ENCODE peak calls at places on chromosomes 4 and X, in five cellular contexts. One of them, this sample, is unnamed.

GRCh38 chr4:4641661-4642180 is 99.9 kb upstream of the STX18 start:
- DNase-seq in KG1: no peak
- DNase-seq in HS-5: no peak
- DNase-seq in foreskin fibroblast: no peak
- DNase-seq in transverse colon: no peak
- DNase-seq in this sample: no peak

GRCh38 chr4:126748736-126749135 is 884.0 kb upstream of the INTU start:
- DNase-seq in KG1: no peak
- DNase-seq in HS-5: no peak
- DNase-seq in foreskin fibroblast: peak; percentile 60
- DNase-seq in transverse colon: no peak
- DNase-seq in this sample: no peak

GRCh38 chrX:151183912-151184565 is 7.7 kb downstream of the GPR50 start:
- DNase-seq in KG1: no peak
- DNase-seq in HS-5: no peak
- DNase-seq in foreskin fibroblast: no peak
- DNase-seq in transverse colon: no peak
- DNase-seq in this sample: no peak

GRCh38 chrX:120512627-120513026 is 43.5 kb upstream of the LAMP2 start:
- DNase-seq in KG1: no peak
- DNase-seq in HS-5: no peak
- DNase-seq in foreskin fibroblast: no peak
- DNase-seq in transverse colon: no peak
- DNase-seq in this sample: no peak

GRCh38 chr4:88359558-88359957 is 19.1 kb upstream of the HERC6 start:
- DNase-seq in KG1: no peak
- DNase-seq in HS-5: no peak
- DNase-seq in foreskin fibroblast: no peak
- DNase-seq in transverse colon: no peak
- DNase-seq in this sample: no peak

GRCh38 chr4:172897046-172897445 is 271.6 kb upstream of the GALNT7 start:
- DNase-seq in KG1: no peak
- DNase-seq in HS-5: no peak
- DNase-seq in foreskin fibroblast: no peak
- DNase-seq in transverse colon: no peak
- DNase-seq in this sample: no peak

GRCh38 chr4:177546745-177547144 is 104.5 kb upstream of the AGA start:
- DNase-seq in KG1: no peak
- DNase-seq in HS-5: no peak
- DNase-seq in foreskin fibroblast: peak; percentile 10
- DNase-seq in transverse colon: no peak
- DNase-seq in this sample: no peak

GRCh38 chrX:123833387-123833786 is 26.5 kb upstream of the XIAP start:
- DNase-seq in KG1: peak; percentile 15
- DNase-seq in HS-5: no peak
- DNase-seq in foreskin fibroblast: peak; percentile 62
- DNase-seq in transverse colon: peak; percentile 76
- DNase-seq in this sample: peak; percentile 55

GRCh38 chr4:54566608-54567007 is 91.1 kb upstream of the KIT start:
- DNase-seq in KG1: no peak
- DNase-seq in HS-5: no peak
- DNase-seq in foreskin fibroblast: no peak
- DNase-seq in transverse colon: peak; percentile 33
- DNase-seq in this sample: no peak

GRCh38 chrX:9338986-9339385 is 125.9 kb upstream of the TBL1X start:
- DNase-seq in KG1: no peak
- DNase-seq in HS-5: no peak
- DNase-seq in foreskin fibroblast: no peak
- DNase-seq in transverse colon: no peak
- DNase-seq in this sample: no peak

GRCh38 chrX:2487366-2487765 is 13.4 kb downstream of the DHRSX start:
- DNase-seq in KG1: no peak
- DNase-seq in HS-5: no peak
- DNase-seq in foreskin fibroblast: no peak
- DNase-seq in transverse colon: no peak
- DNase-seq in this sample: no peak

GRCh38 chr4:14636563-14636962 is 365.7 kb upstream of the CPEB2 start:
- DNase-seq in KG1: no peak
- DNase-seq in HS-5: no peak
- DNase-seq in foreskin fibroblast: no peak
- DNase-seq in transverse colon: no peak
- DNase-seq in this sample: no peak

GRCh38 chr4:8593268-8594096 is 917 bp downstream of the CPZ start:
- DNase-seq in KG1: no peak
- DNase-seq in HS-5: no peak
- DNase-seq in foreskin fibroblast: no peak
- DNase-seq in transverse colon: no peak
- DNase-seq in this sample: no peak

GRCh38 chr4:173399016-173399415 is at the start of gene SCRG1:
- DNase-seq in KG1: no peak
- DNase-seq in HS-5: no peak
- DNase-seq in foreskin fibroblast: no peak
- DNase-seq in transverse colon: no peak
- DNase-seq in this sample: no peak

GRCh38 chr4:138561906-138562305 is 319.8 kb upstream of the SLC7A11 start:
- DNase-seq in KG1: no peak
- DNase-seq in HS-5: no peak
- DNase-seq in foreskin fibroblast: no peak
- DNase-seq in transverse colon: no peak
- DNase-seq in this sample: peak; percentile 21

GRCh38 chr4:142095886-142096605 is 459.7 kb downstream of the IL15 start:
- DNase-seq in KG1: no peak
- DNase-seq in HS-5: peak; percentile 91
- DNase-seq in foreskin fibroblast: peak; percentile 95
- DNase-seq in transverse colon: no peak
- DNase-seq in this sample: peak; percentile 96

GRCh38 chr4:176001171-176002006 is 64.3 kb upstream of the WDR17 start:
- DNase-seq in KG1: no peak
- DNase-seq in HS-5: no peak
- DNase-seq in foreskin fibroblast: peak; percentile 46
- DNase-seq in transverse colon: peak; percentile 31
- DNase-seq in this sample: peak; percentile 14

GRCh38 chr4:128810331-128810870 is 901 bp downstream of the JADE1 start:
- DNase-seq in KG1: no peak
- DNase-seq in HS-5: peak; percentile 18
- DNase-seq in foreskin fibroblast: peak; percentile 62
- DNase-seq in transverse colon: peak; percentile 43
- DNase-seq in this sample: peak; percentile 43

GRCh38 chr4:92254767-92255442 is 48.9 kb upstream of the GRID2 start:
- DNase-seq in KG1: no peak
- DNase-seq in HS-5: no peak
- DNase-seq in foreskin fibroblast: no peak
- DNase-seq in transverse colon: no peak
- DNase-seq in this sample: no peak

GRCh38 chrX:86066998-86067397 is 19.6 kb upstream of the CHM start:
- DNase-seq in KG1: no peak
- DNase-seq in HS-5: no peak
- DNase-seq in foreskin fibroblast: no peak
- DNase-seq in transverse colon: no peak
- DNase-seq in this sample: no peak

GRCh38 chr4:113094802-113095201 is 45.3 kb downstream of the ANK2 start:
- DNase-seq in KG1: no peak
- DNase-seq in HS-5: no peak
- DNase-seq in foreskin fibroblast: peak; percentile 65
- DNase-seq in transverse colon: no peak
- DNase-seq in this sample: no peak

GRCh38 chr4:38614198-38614597 is 49.8 kb upstream of the KLF3 start:
- DNase-seq in KG1: no peak
- DNase-seq in HS-5: no peak
- DNase-seq in foreskin fibroblast: no peak
- DNase-seq in transverse colon: no peak
- DNase-seq in this sample: no peak

GRCh38 chr4:78720994-78721677 is 55.0 kb upstream of the BMP2K start:
- DNase-seq in KG1: peak; percentile 77
- DNase-seq in HS-5: no peak
- DNase-seq in foreskin fibroblast: no peak
- DNase-seq in transverse colon: peak; percentile 14
- DNase-seq in this sample: peak; percentile 96

GRCh38 chrX:40503094-40503493 is 77.7 kb upstream of the ATP6AP2 start:
- DNase-seq in KG1: no peak
- DNase-seq in HS-5: no peak
- DNase-seq in foreskin fibroblast: no peak
- DNase-seq in transverse colon: no peak
- DNase-seq in this sample: no peak

GRCh38 chr4:98659106-98659592 is 738 bp upstream of the TSPAN5 start:
- DNase-seq in KG1: no peak
- DNase-seq in HS-5: no peak
- DNase-seq in foreskin fibroblast: peak; percentile 66
- DNase-seq in transverse colon: no peak
- DNase-seq in this sample: no peak

This sample was measured in dermis microvascular lymphatic vessel endothelial cell.